ENCODE peak calls at places on chromosomes 11 and 22, in four cellular contexts. Q is IMR-90, X is A549, Z is SK-N-SH. K is an unnamed sample.

GRCh38 chr11:63553759-63554158 is 9.4 kb downstream of the PLAAT2 start:
- DNase-seq in Z (no peak), X (no peak), Q (no peak), K (no peak)

GRCh38 chr11:129785383-129786111 is 30.1 kb upstream of the TMEM45B start:
- DNase-seq in Q (peak), X (no peak), Z (peak), K (no peak)

GRCh38 chr22:45966320-45966891 is 10.6 kb downstream of the WNT7B start:
- DNase-seq in Q (no peak), Z (no peak), X (no peak), K (no peak)

GRCh38 chr11:128214263-128214662 is 373.1 kb downstream of the ETS1 start:
- DNase-seq in Z (no peak), X (no peak), Q (no peak), K (no peak)

GRCh38 chr11:116732740-116733385 is 39.9 kb downstream of the BUD13 start:
- DNase-seq in X (peak), Q (peak), Z (peak), K (peak)

GRCh38 chr11:35324981-35325380 is 94.4 kb downstream of the SLC1A2 start:
- DNase-seq in X (no peak), Q (peak), Z (no peak), K (no peak)

GRCh38 chr11:112321521-112322172 is 61.0 kb upstream of the PLET1 start:
- DNase-seq in X (no peak), Q (peak), Z (no peak), K (no peak)

GRCh38 chr22:30325065-30325720 is 1.5 kb downstream of the TBC1D10A start:
- DNase-seq in Z (no peak), X (peak), Q (peak), K (peak)

GRCh38 chr11:111411456-111411855 is 32.4 kb upstream of the POU2AF1 start:
- DNase-seq in X (no peak), Q (no peak), Z (no peak), K (no peak)

GRCh38 chr11:63845305-63845704 is 6.4 kb downstream of the MARK2 start:
- DNase-seq in X (no peak), Q (peak), Z (no peak), K (peak)

GRCh38 chr11:14645247-14645912 is 1.8 kb downstream of the PDE3B start:
- DNase-seq in Z (peak), Q (peak), X (peak), K (no peak)

GRCh38 chr11:62548545-62549335 is 2.1 kb upstream of the AHNAK start:
- DNase-seq in X (peak), Q (no peak), Z (no peak), K (no peak)

GRCh38 chr11:129061466-129062194 is 119.0 kb upstream of the TP53AIP1 start:
- DNase-seq in Z (no peak), Q (peak), X (peak), K (no peak)

GRCh38 chr11:69242583-69242940 is 51.4 kb upstream of the MYEOV start:
- DNase-seq in Z (no peak), Q (no peak), X (no peak), K (no peak)

GRCh38 chr11:69245491-69246345 is 48.2 kb upstream of the MYEOV start:
- DNase-seq in Q (no peak), X (no peak), Z (no peak), K (no peak)

GRCh38 chr11:69243496-69244200 is 50.3 kb upstream of the MYEOV start:
- DNase-seq in Q (no peak), Z (no peak), X (no peak), K (no peak)

GRCh38 chr11:69244286-69244685 is 49.7 kb upstream of the MYEOV start:
- DNase-seq in Q (no peak), X (no peak), Z (no peak), K (no peak)

GRCh38 chr11:69245041-69245440 is 48.9 kb upstream of the MYEOV start:
- DNase-seq in X (no peak), Z (no peak), Q (no peak), K (no peak)
- TF ChIP-seq RFX5 in X (no peak), Z (no peak), Q (no peak), K (no peak)

GRCh38 chr11:2687223-2687530 is 12.6 kb downstream of the KCNQ1OT1 start:
- DNase-seq in X (no peak), Q (no peak), Z (no peak), K (no peak)
- TF ChIP-seq RFX5 in X (no peak), Q (no peak), Z (no peak), K (no peak)

GRCh38 chr11:59756496-59756840 is 1.3 kb downstream of the STX3 start:
- DNase-seq in Z (no peak), X (no peak), Q (no peak), K (no peak)

GRCh38 chr11:59754494-59754858 is 700 bp upstream of the STX3 start:
- DNase-seq in Q (peak), X (no peak), Z (peak), K (no peak)

GRCh38 chr11:59755701-59756495 is 722 bp downstream of the STX3 start:
- DNase-seq in Z (peak), X (peak), Q (peak), K (peak)

GRCh38 chr11:59753650-59754493 is 1.3 kb upstream of the STX3 start:
- DNase-seq in Z (peak), Q (peak), X (peak), K (peak)

GRCh38 chr11:59754859-59755700 is at the start of gene STX3:
- DNase-seq in X (peak), Q (peak), Z (peak), K (peak)
- TF ChIP-seq RFX5 in X (no peak), Q (no peak), Z (no peak), K (no peak)

DNA sequence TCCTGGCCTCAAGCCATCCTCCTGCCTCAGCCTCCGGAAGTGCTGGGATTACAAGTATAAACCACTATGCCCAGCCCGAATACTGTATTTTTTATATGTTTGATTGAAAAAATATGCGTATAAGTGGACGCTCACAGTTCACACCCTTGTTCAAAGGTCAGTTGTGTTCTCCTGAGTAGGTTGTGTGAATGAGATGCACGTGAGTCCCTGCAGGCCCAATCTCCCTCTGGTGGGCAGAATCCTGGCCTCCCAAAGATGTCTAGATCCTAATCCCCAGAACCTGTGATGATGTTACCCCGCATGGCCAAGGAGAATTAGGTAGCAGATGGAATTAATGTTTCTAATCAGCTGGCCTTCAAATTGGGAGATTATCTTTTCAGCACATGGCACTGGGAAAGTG is 41.9 kb downstream of the CTTN start:
- DNase-seq in Z (no peak), X (no peak), Q (no peak), K (no peak)
- TF ChIP-seq RFX5 in Z (no peak), X (no peak), Q (no peak), K (no peak)

DNA sequence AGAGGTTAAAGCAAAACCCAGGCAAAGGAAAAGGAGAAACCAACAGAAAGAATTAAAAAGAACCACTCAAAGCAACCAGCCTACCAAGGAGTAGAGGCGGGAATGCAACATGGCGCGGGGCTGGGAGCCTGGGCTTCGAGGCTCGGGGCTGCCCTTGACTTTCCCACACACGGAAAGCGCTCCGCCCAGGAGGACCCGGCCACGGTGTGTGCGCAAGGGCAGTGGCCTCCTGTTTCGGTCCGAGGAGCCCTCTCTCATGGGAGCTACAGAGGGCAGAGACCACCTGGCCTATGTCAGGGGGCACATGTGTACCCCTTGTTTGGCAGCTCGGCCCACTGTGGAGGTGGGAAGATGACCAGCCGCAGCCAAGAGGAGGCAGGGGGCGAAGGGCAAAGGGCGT is 55.9 kb downstream of the APOL1 start:
- DNase-seq in Q (no peak), X (no peak), Z (no peak), K (no peak)
- TF ChIP-seq RFX5 in Q (no peak), X (no peak), Z (no peak), K (no peak)

DNA sequence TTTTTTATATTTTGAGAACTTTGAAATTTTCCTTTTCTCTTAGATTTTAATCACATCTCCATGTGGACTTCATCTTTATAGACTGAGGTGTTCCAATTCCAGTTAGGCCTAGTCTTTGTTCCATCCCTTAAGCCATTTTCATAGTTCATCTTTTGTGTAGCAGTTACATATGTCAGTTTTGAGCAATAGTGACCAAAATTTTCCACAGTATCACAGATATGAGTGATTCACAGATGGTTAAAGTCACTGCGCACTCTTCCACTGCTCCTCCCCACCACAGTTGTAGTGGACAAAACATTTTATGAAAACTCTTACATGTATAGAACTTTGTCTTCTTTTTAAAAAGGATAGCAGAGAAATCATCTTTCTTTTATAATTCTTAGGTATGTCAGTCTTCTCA is 42.8 kb downstream of the YAP1 start:
- DNase-seq in X (no peak), Q (no peak), Z (no peak), K (no peak)
- TF ChIP-seq RFX5 in X (no peak), Q (no peak), Z (no peak), K (no peak)

DNA sequence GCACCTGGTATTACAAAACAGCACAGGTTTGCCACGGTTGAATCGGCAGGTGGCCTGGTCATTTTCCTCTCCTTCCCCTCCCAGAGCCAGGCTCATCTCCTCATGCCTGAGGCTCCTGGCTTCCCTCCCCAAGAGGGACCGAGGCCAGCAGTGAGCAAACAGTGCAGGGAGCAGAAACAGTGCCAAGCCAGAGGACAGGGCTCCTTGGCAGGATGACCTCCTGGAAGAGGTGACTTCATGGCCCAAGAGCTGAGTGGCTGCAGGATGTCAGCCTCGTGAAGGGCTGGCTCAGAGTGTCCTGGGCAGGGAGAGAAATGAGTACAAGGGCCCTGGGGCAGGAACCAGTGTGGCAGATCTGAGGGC is 22.8 kb upstream of the PPFIA1 start:
- DNase-seq in Q (no peak), X (no peak), Z (no peak), K (no peak)
- TF ChIP-seq RFX5 in Q (no peak), X (no peak), Z (no peak), K (no peak)

GRCh38 chr11:86063536-86063935 is 5.3 kb downstream of the PICALM start:
- DNase-seq in X (no peak), Q (no peak), Z (no peak), K (no peak)
- TF ChIP-seq RFX5 in X (no peak), Q (no peak), Z (no peak), K (no peak)